ENCODE peak calls at places on chromosomes 4 and X, in eight cellular contexts. Q is stimulated activated naive B cell treated with anti-CD40 and anti-IgM and Interleukin-4, amounts not matched to agents 10 μg/mL and 1 μg/mL and 100 μg/mL, for 72 hours; X is activated CD4-positive, alpha-beta T cell treated with anti-CD3 and anti-CD28 coated beads for 24 hours; N is heart right ventricle; F is head of caudate nucleus; B is aorta; T is NCI-H1048; D is GM03348. V is an unnamed sample.

GRCh38 chrX:13387656-13388421 is 68.0 kb upstream of the ATXN3L start:
- DNase-seq in Q (peak; percentile 34), X (no peak), N (no peak), F (no peak), B (no peak), T (no peak), D (peak; percentile 6), V (no peak)

GRCh38 chr4:48798117-48798516 is 18.0 kb upstream of the FRYL start:
- DNase-seq in Q (no peak), X (no peak), N (no peak), F (no peak), B (no peak), T (no peak), D (no peak), V (no peak)

GRCh38 chr4:179307297-179308136 is 1865.3 kb upstream of the AGA start:
- DNase-seq in Q (no peak), X (no peak), N (no peak), F (no peak), B (no peak), T (no peak), D (peak; percentile 40), V (no peak)

GRCh38 chr4:79248610-79249009 is 77.3 kb downstream of the NAA11 start:
- DNase-seq in Q (no peak), X (no peak), N (no peak), F (no peak), B (no peak), T (no peak), D (no peak), V (no peak)

GRCh38 chrX:54494970-54495813 is 842 bp downstream of the FGD1 start:
- DNase-seq in Q (no peak), X (no peak), N (peak; percentile 29), F (peak; percentile 29), B (peak; percentile 80), T (no peak), D (peak; percentile 39), V (no peak)

GRCh38 chrX:40531056-40531826 is 49.5 kb upstream of the ATP6AP2 start:
- DNase-seq in Q (no peak), X (no peak), N (peak; percentile 13), F (no peak), B (no peak), T (no peak), D (no peak), V (no peak)

GRCh38 chrX:51215266-51215665 is 117.4 kb upstream of the NUDT10 start:
- DNase-seq in Q (no peak), X (no peak), N (no peak), F (no peak), B (no peak), T (no peak), D (no peak), V (no peak)

GRCh38 chr4:33073811-33074210 is 2353.6 kb downstream of the PCDH7 start:
- DNase-seq in Q (no peak), X (no peak), N (no peak), F (no peak), B (no peak), T (no peak), D (peak; percentile 57), V (no peak)

GRCh38 chr4:8656711-8657380 is 64.3 kb downstream of the CPZ start:
- DNase-seq in Q (no peak), X (no peak), N (no peak), F (no peak), B (peak; percentile 65), T (no peak), D (no peak), V (no peak)

GRCh38 chr4:114208747-114209146 is 229.3 kb upstream of the ARSJ start:
- DNase-seq in Q (no peak), X (no peak), N (no peak), F (no peak), B (no peak), T (no peak), D (no peak), V (peak; percentile 7)

GRCh38 chrX:153702350-153703035 is 14.8 kb downstream of the SLC6A8 start:
- DNase-seq in Q (no peak), X (no peak), N (no peak), F (no peak), B (peak; percentile 58), T (no peak), D (no peak), V (no peak)

GRCh38 chrX:13051529-13052172 is 7.2 kb upstream of the FAM9C start:
- DNase-seq in Q (no peak), X (no peak), N (peak; percentile 15), F (no peak), B (no peak), T (no peak), D (no peak), V (no peak)